ENCODE peak calls at places on chromosomes 3 and 15, in nine cellular contexts. Y is gastrocnemius medialis; U is Calu3; X is stimulated activated CD4-positive, alpha-beta T cell treated with anti-CD3 and anti-CD28 coated beads, Interleukin-1b, Interleukin-23, amount 100 ng/mL, for 1 hour; R is GM13977; T is aorta; F is activated CD4-positive, alpha-beta memory T cell treated with anti-CD3 and anti-CD28 coated beads for 36 hours; L is effector CD4-positive, alpha-beta T cell; K is heart left ventricle. C is an unnamed sample.

GRCh38 chr15:82999905-83000671 is 11.4 kb downstream of the C15orf40 start:
- DNase-seq in Y (no peak), U (peak), X (no peak), R (peak), T (no peak), F (peak), L (no peak), K (no peak), C (no peak)

GRCh38 chr3:98991393-98991792 is 89.9 kb upstream of the DCBLD2 start:
- DNase-seq in Y (no peak), U (no peak), X (no peak), R (no peak), T (no peak), F (no peak), L (no peak), K (no peak), C (no peak)

GRCh38 chr15:79154491-79155182 is 64.1 kb upstream of the RASGRF1 start:
- DNase-seq in Y (no peak), U (no peak), X (no peak), R (no peak), T (no peak), F (no peak), L (no peak), K (no peak), C (no peak)

GRCh38 chr15:93803406-93803805 is 428.0 kb upstream of the MCTP2 start:
- DNase-seq in Y (no peak), U (no peak), X (no peak), R (no peak), T (no peak), F (no peak), L (no peak), K (no peak), C (no peak)

GRCh38 chr15:60392986-60393811 is 4.6 kb downstream of the ANXA2 start:
- DNase-seq in Y (peak), U (peak), X (no peak), R (no peak), T (peak), F (peak), L (no peak), K (no peak), C (peak)

GRCh38 chr15:67043939-67044771 is 21.2 kb upstream of the SMAD3 start:
- DNase-seq in Y (no peak), U (no peak), X (no peak), R (no peak), T (peak), F (no peak), L (no peak), K (no peak), C (no peak)

GRCh38 chr15:70093070-70093469 is 4.6 kb downstream of the TLE3 start:
- DNase-seq in Y (no peak), U (no peak), X (no peak), R (no peak), T (no peak), F (no peak), L (no peak), K (no peak), C (no peak)

GRCh38 chr3:37228734-37229133 is 54.4 kb upstream of the LRRFIP2 start:
- DNase-seq in Y (no peak), U (no peak), X (no peak), R (no peak), T (no peak), F (no peak), L (no peak), K (no peak), C (no peak)

GRCh38 chr3:159884661-159885402 is 103.8 kb upstream of the IL12A start:
- DNase-seq in Y (no peak), U (peak), X (no peak), R (peak), T (no peak), F (no peak), L (no peak), K (no peak), C (no peak)

C was measured in right atrium auricular region.